ENCODE peak calls at places on chromosomes 4 and X, in four cellular contexts. D is fibroblast of lung; R is esophagus squamous epithelium; T is naive thymus-derived CD4-positive, alpha-beta T cell. Z is an unnamed sample.

GRCh38 chr4:158376441-158376840 is 145.2 kb upstream of the RXFP1 start:
- DNase-seq in D (no peak), R (no peak), T (no peak), Z (no peak)

GRCh38 chr4:114924311-114924710 is 189.1 kb downstream of the NDST4 start:
- DNase-seq in D (no peak), R (no peak), T (no peak), Z (no peak)

GRCh38 chr4:113467581-113467980 is 294.0 kb downstream of the CAMK2D start:
- DNase-seq in D (peak; percentile 75), R (no peak), T (no peak), Z (no peak)

GRCh38 chrX:41779058-41779564 is 55.1 kb downstream of the GPR82 start:
- DNase-seq in D (peak; percentile 73), R (no peak), T (no peak), Z (no peak)

GRCh38 chrX:68934421-68934820 is 105.6 kb downstream of the EFNB1 start:
- DNase-seq in D (no peak), R (no peak), T (no peak), Z (no peak)

GRCh38 chr4:140839888-140840790 is 84.0 kb upstream of the TBC1D9 start:
- DNase-seq in D (peak; percentile 8), R (no peak), T (no peak), Z (no peak)

GRCh38 chr4:151184523-151185458 is 85.4 kb downstream of the RPS3A start:
- DNase-seq in D (peak; percentile 83), R (no peak), T (no peak), Z (no peak)

GRCh38 chr4:155512069-155512468 is 135.3 kb upstream of the MAP9 start:
- DNase-seq in D (no peak), R (no peak), T (no peak), Z (no peak)

GRCh38 chr4:55554453-55555030 is 7.8 kb upstream of the CLOCK start:
- DNase-seq in D (peak; percentile 46), R (no peak), T (peak; percentile 46), Z (no peak)

GRCh38 chr4:14888790-14889189 is 113.5 kb upstream of the CPEB2 start:
- DNase-seq in D (no peak), R (no peak), T (no peak), Z (no peak)

GRCh38 chr4:114659386-114660008 is 60.9 kb downstream of the UGT8 start:
- DNase-seq in D (peak; percentile 64), R (no peak), T (peak; percentile 4), Z (no peak)

GRCh38 chr4:113781439-113782040 is 20.0 kb upstream of the CAMK2D start:
- DNase-seq in D (peak; percentile 23), R (no peak), T (peak; percentile 21), Z (no peak)

GRCh38 chr4:132065940-132066495 is 1083.1 kb upstream of the PCDH10 start:
- DNase-seq in D (peak; percentile 20), R (no peak), T (no peak), Z (no peak)

GRCh38 chr4:41144812-41145211 is 69.5 kb downstream of the APBB2 start:
- DNase-seq in D (peak; percentile 61), R (no peak), T (no peak), Z (no peak)
- H3K4me1 ChIP-seq in D (peaks cover 38% of the 10 kb centered on the region), R (no peaks in the 10 kb centered on the region), T (no peaks in the 10 kb centered on the region), Z (peaks cover 27% of the 10 kb centered on the region)

GRCh38 chr4:88745175-88745574 is 47.5 kb upstream of the NAP1L5 start:
- DNase-seq in D (no peak), R (no peak), T (no peak), Z (no peak)
- H3K36me3 ChIP-seq in D (peaks cover 3% of the 10 kb centered on the region), R (peaks cover 52% of the 10 kb centered on the region), T (peaks cover 49% of the 10 kb centered on the region), Z (peaks cover 30% of the 10 kb centered on the region)

GRCh38 chrX:71579990-71580380 is 1.7 kb downstream of the GCNA start:
- DNase-seq in D (no peak), R (no peak), T (no peak), Z (no peak)
- H3K4me1 ChIP-seq in D (no peaks in the 10 kb centered on the region), R (no peaks in the 10 kb centered on the region), T (no peaks in the 10 kb centered on the region), Z (no peaks in the 10 kb centered on the region)

GRCh38 chr4:39924014-39924413 is 53.7 kb downstream of the PDS5A start:
- DNase-seq in D (no peak), R (no peak), T (no peak), Z (no peak)

DNA sequence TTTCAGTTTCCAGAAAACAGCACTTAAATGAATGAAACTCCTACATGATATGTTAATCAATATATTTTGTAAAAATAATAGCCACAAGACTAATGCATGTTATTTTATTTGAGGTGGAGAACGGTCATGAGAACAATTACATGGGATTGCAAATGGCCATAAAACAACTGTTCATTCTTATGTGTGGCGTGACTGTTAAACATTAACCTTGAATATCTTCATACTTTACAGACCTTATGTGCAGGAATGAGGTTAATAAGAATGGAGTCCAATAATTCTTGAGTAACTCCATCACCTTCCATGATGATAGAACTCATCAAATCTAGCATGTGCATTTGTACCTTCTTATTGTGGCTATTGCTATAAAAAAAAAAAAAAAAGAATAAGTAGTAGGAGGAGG is 55.3 kb downstream of the PDS5A start:
- DNase-seq in D (no peak), R (no peak), T (no peak), Z (no peak)
- H3K36me3 ChIP-seq in D (no peaks in the 10 kb centered on the region), R (peaks cover 91% of the 10 kb centered on the region), T (peaks cover 28% of the 10 kb centered on the region), Z (peaks cover 14% of the 10 kb centered on the region)

GRCh38 chrX:65685112-65685511 is 17.7 kb downstream of the MSN start:
- DNase-seq in D (no peak), R (no peak), T (no peak), Z (no peak)
- H3K4me1 ChIP-seq in D (peaks cover 9% of the 10 kb centered on the region), R (peaks cover 6% of the 10 kb centered on the region), T (peaks cover 74% of the 10 kb centered on the region), Z (peaks cover 51% of the 10 kb centered on the region)

Z was measured in ascending aorta.